ENCODE peak calls at places on chromosomes 7 and 10, in ten cellular contexts. One of them, this sample, is unnamed.

GRCh38 chr7:150453186-150453585 is 2.8 kb downstream of the GIMAP8 start:
- DNase-seq in astrocyte: no peak
- DNase-seq in hepatocyte: no peak
- DNase-seq in HCT116: no peak
- DNase-seq in fibroblast of lung: no peak
- DNase-seq in osteoblast: no peak
- DNase-seq in neuronal stem cell: no peak
- DNase-seq in PC-9: no peak
- DNase-seq in GM23248: no peak
- DNase-seq in DND-41: no peak
- DNase-seq in this sample: no peak

GRCh38 chr10:125157473-125157865 is 2.9 kb downstream of the CTBP2 start:
- DNase-seq in astrocyte: no peak
- DNase-seq in hepatocyte: no peak
- DNase-seq in HCT116: no peak
- DNase-seq in fibroblast of lung: peak; percentile 30
- DNase-seq in osteoblast: peak; percentile 66
- DNase-seq in neuronal stem cell: no peak
- DNase-seq in PC-9: no peak
- DNase-seq in GM23248: peak; percentile 33
- DNase-seq in DND-41: no peak
- DNase-seq in this sample: no peak

GRCh38 chr10:96512997-96513685 is 585 bp downstream of the TLL2 start:
- DNase-seq in astrocyte: no peak
- DNase-seq in hepatocyte: peak; percentile 42
- DNase-seq in HCT116: no peak
- DNase-seq in fibroblast of lung: peak; percentile 35
- DNase-seq in osteoblast: peak; percentile 77
- DNase-seq in neuronal stem cell: no peak
- DNase-seq in PC-9: no peak
- DNase-seq in GM23248: peak; percentile 63
- DNase-seq in DND-41: peak; percentile 83
- DNase-seq in this sample: no peak

GRCh38 chr10:44395396-44395795 is 10.5 kb upstream of the CXCL12 start:
- DNase-seq in astrocyte: no peak
- DNase-seq in hepatocyte: no peak
- DNase-seq in HCT116: no peak
- DNase-seq in fibroblast of lung: no peak
- DNase-seq in osteoblast: peak; percentile 22
- DNase-seq in neuronal stem cell: no peak
- DNase-seq in PC-9: no peak
- DNase-seq in GM23248: no peak
- DNase-seq in DND-41: no peak
- DNase-seq in this sample: no peak

GRCh38 chr10:98394855-98395440 is 20.0 kb downstream of the PYROXD2 start:
- DNase-seq in astrocyte: no peak
- DNase-seq in hepatocyte: no peak
- DNase-seq in HCT116: no peak
- DNase-seq in fibroblast of lung: no peak
- DNase-seq in osteoblast: no peak
- DNase-seq in neuronal stem cell: no peak
- DNase-seq in PC-9: no peak
- DNase-seq in GM23248: peak; percentile 18
- DNase-seq in DND-41: no peak
- DNase-seq in this sample: no peak

GRCh38 chr10:86824151-86824550 is 67.7 kb downstream of the BMPR1A start:
- DNase-seq in astrocyte: no peak
- DNase-seq in hepatocyte: no peak
- DNase-seq in HCT116: no peak
- DNase-seq in fibroblast of lung: no peak
- DNase-seq in osteoblast: no peak
- DNase-seq in neuronal stem cell: no peak
- DNase-seq in PC-9: no peak
- DNase-seq in GM23248: no peak
- DNase-seq in DND-41: no peak
- DNase-seq in this sample: peak; percentile 11

GRCh38 chr10:15238553-15239335 is 70.3 kb upstream of the NMT2 start:
- DNase-seq in astrocyte: peak; percentile 73
- DNase-seq in hepatocyte: no peak
- DNase-seq in HCT116: no peak
- DNase-seq in fibroblast of lung: no peak
- DNase-seq in osteoblast: no peak
- DNase-seq in neuronal stem cell: no peak
- DNase-seq in PC-9: no peak
- DNase-seq in GM23248: peak; percentile 60
- DNase-seq in DND-41: no peak
- DNase-seq in this sample: no peak

GRCh38 chr10:126458453-126458852 is 70.2 kb upstream of the ADAM12 start:
- DNase-seq in astrocyte: peak; percentile 39
- DNase-seq in hepatocyte: no peak
- DNase-seq in HCT116: no peak
- DNase-seq in fibroblast of lung: peak; percentile 91
- DNase-seq in osteoblast: no peak
- DNase-seq in neuronal stem cell: no peak
- DNase-seq in PC-9: peak; percentile 43
- DNase-seq in GM23248: peak; percentile 56
- DNase-seq in DND-41: no peak
- DNase-seq in this sample: no peak

GRCh38 chr10:44703241-44704155 is 207.6 kb upstream of the TMEM72 start:
- DNase-seq in astrocyte: peak; percentile 89
- DNase-seq in hepatocyte: no peak
- DNase-seq in HCT116: no peak
- DNase-seq in fibroblast of lung: peak; percentile 29
- DNase-seq in osteoblast: no peak
- DNase-seq in neuronal stem cell: no peak
- DNase-seq in PC-9: no peak
- DNase-seq in GM23248: peak; percentile 74
- DNase-seq in DND-41: no peak
- DNase-seq in this sample: no peak

GRCh38 chr7:109529712-109530111 is 960.0 kb downstream of the DNAJB9 start:
- DNase-seq in astrocyte: no peak
- DNase-seq in hepatocyte: no peak
- DNase-seq in HCT116: no peak
- DNase-seq in fibroblast of lung: no peak
- DNase-seq in osteoblast: no peak
- DNase-seq in neuronal stem cell: no peak
- DNase-seq in PC-9: no peak
- DNase-seq in GM23248: no peak
- DNase-seq in DND-41: no peak
- DNase-seq in this sample: no peak

GRCh38 chr7:114949227-114949626 is 27.3 kb downstream of the MDFIC start:
- DNase-seq in astrocyte: peak; percentile 71
- DNase-seq in hepatocyte: no peak
- DNase-seq in HCT116: no peak
- DNase-seq in fibroblast of lung: peak; percentile 33
- DNase-seq in osteoblast: peak; percentile 35
- DNase-seq in neuronal stem cell: no peak
- DNase-seq in PC-9: no peak
- DNase-seq in GM23248: no peak
- DNase-seq in DND-41: no peak
- DNase-seq in this sample: no peak

GRCh38 chr10:8238989-8239388 is 184.5 kb downstream of the GATA3 start:
- DNase-seq in astrocyte: no peak
- DNase-seq in hepatocyte: no peak
- DNase-seq in HCT116: no peak
- DNase-seq in fibroblast of lung: no peak
- DNase-seq in osteoblast: no peak
- DNase-seq in neuronal stem cell: no peak
- DNase-seq in PC-9: no peak
- DNase-seq in GM23248: no peak
- DNase-seq in DND-41: no peak
- DNase-seq in this sample: no peak

DNA sequence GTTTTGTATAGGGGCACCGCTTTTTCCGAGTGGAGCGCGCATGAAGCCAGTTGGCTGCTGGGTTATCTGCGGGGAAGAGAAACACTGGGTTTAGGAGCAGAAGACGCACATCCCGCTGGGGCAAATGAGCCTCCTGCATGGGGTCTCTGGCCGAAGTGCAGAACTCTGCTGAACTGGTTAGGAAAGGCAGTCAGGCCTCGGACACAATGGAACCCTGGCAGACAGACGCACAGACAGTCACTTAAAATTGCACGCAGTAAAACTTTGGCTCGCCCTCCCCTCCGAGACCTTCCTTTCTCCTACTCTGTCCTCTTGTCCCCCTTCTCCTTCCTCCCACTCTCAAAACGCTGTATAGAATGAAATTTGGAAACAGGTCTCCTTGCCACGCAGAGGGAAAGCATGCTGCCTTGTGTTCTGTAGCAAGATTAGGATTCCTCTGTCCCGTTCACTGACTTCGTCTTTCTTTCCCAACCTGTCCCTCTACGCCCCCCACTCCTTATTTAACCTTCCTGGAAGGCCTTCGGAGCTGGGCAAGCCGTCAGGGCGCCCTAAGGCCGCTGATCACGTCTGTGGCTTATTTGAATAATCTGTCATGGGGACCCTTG is 1.5 kb downstream of the HOXA9 start:
- DNase-seq in astrocyte: no peak
- DNase-seq in hepatocyte: no peak
- DNase-seq in HCT116: no peak
- DNase-seq in fibroblast of lung: no peak
- DNase-seq in osteoblast: peak; percentile 91
- DNase-seq in neuronal stem cell: no peak
- DNase-seq in PC-9: no peak
- DNase-seq in GM23248: peak; percentile 42
- DNase-seq in DND-41: no peak
- DNase-seq in this sample: peak; percentile 27
- H2AFZ ChIP-seq in astrocyte: no peak overlapping the region
- H2AFZ ChIP-seq in hepatocyte: no peak overlapping the region
- H2AFZ ChIP-seq in HCT116: no peak overlapping the region
- H2AFZ ChIP-seq in fibroblast of lung: no peak overlapping the region
- H2AFZ ChIP-seq in osteoblast: no peak overlapping the region
- H2AFZ ChIP-seq in neuronal stem cell: peak overlapping the region; percentile 73
- H2AFZ ChIP-seq in PC-9: no peak overlapping the region
- H2AFZ ChIP-seq in GM23248: no peak overlapping the region
- H2AFZ ChIP-seq in DND-41: peak overlapping the region; percentile 16
- H2AFZ ChIP-seq in this sample: peak overlapping the region; percentile 92

DNA sequence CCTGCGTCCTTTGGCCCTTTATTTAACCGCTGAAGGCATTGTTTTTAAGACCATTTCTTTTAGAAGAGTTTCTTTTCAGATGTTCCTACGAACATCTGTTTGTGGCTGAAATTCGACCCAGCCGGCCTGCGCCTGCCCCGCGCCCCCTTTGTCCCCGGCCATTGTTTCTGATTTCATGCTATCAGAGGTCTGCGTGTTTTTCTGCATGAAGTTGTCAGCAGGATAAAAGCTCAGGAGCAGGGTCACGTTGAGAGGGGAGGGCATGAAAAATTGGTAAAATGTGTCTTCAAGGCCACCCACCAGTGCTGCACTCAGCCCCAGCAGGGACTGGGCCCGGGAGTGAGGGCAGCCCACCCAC is 43.1 kb downstream of the NKX6-2 start:
- DNase-seq in astrocyte: no peak
- DNase-seq in hepatocyte: no peak
- DNase-seq in HCT116: no peak
- DNase-seq in fibroblast of lung: no peak
- DNase-seq in osteoblast: no peak
- DNase-seq in neuronal stem cell: peak; percentile 52
- DNase-seq in PC-9: no peak
- DNase-seq in GM23248: no peak
- DNase-seq in DND-41: no peak
- DNase-seq in this sample: no peak
- H3K4me1 ChIP-seq in astrocyte: peaks cover 28% of the 10 kb centered on the region
- H3K4me1 ChIP-seq in hepatocyte: no peaks in the 10 kb centered on the region
- H3K4me1 ChIP-seq in HCT116: no peaks in the 10 kb centered on the region
- H3K4me1 ChIP-seq in fibroblast of lung: no peaks in the 10 kb centered on the region
- H3K4me1 ChIP-seq in osteoblast: peaks cover 7% of the 10 kb centered on the region
- H3K4me1 ChIP-seq in neuronal stem cell: peaks cover 43% of the 10 kb centered on the region
- H3K4me1 ChIP-seq in PC-9: no peaks in the 10 kb centered on the region
- H3K4me1 ChIP-seq in GM23248: peaks cover 7% of the 10 kb centered on the region
- H3K4me1 ChIP-seq in DND-41: no peaks in the 10 kb centered on the region
- H3K4me1 ChIP-seq in this sample: no peaks in the 10 kb centered on the region

GRCh38 chr7:99677013-99677412 is 2.8 kb downstream of the CYP3A5 start:
- DNase-seq in astrocyte: no peak
- DNase-seq in hepatocyte: no peak
- DNase-seq in HCT116: no peak
- DNase-seq in fibroblast of lung: no peak
- DNase-seq in osteoblast: peak; percentile 53
- DNase-seq in neuronal stem cell: no peak
- DNase-seq in PC-9: no peak
- DNase-seq in GM23248: peak; percentile 15
- DNase-seq in DND-41: no peak
- DNase-seq in this sample: no peak

GRCh38 chr7:99674995-99675742 is 4.6 kb downstream of the CYP3A5 start:
- DNase-seq in astrocyte: no peak
- DNase-seq in hepatocyte: no peak
- DNase-seq in HCT116: no peak
- DNase-seq in fibroblast of lung: no peak
- DNase-seq in osteoblast: no peak
- DNase-seq in neuronal stem cell: no peak
- DNase-seq in PC-9: no peak
- DNase-seq in GM23248: peak; percentile 6
- DNase-seq in DND-41: no peak
- DNase-seq in this sample: no peak

GRCh38 chr7:99679032-99679399 is 780 bp downstream of the CYP3A5 start:
- DNase-seq in astrocyte: no peak
- DNase-seq in hepatocyte: peak; percentile 77
- DNase-seq in HCT116: peak; percentile 49
- DNase-seq in fibroblast of lung: peak; percentile 17
- DNase-seq in osteoblast: no peak
- DNase-seq in neuronal stem cell: no peak
- DNase-seq in PC-9: peak; percentile 49
- DNase-seq in GM23248: peak; percentile 17
- DNase-seq in DND-41: no peak
- DNase-seq in this sample: peak; percentile 40

GRCh38 chr7:99679400-99680191 is at the start of gene CYP3A5:
- DNase-seq in astrocyte: no peak
- DNase-seq in hepatocyte: peak; percentile 78
- DNase-seq in HCT116: peak; percentile 24
- DNase-seq in fibroblast of lung: peak; percentile 58
- DNase-seq in osteoblast: no peak
- DNase-seq in neuronal stem cell: no peak
- DNase-seq in PC-9: peak; percentile 12
- DNase-seq in GM23248: peak; percentile 26
- DNase-seq in DND-41: no peak
- DNase-seq in this sample: no peak

GRCh38 chr7:99677646-99678045 is 2.1 kb downstream of the CYP3A5 start:
- DNase-seq in astrocyte: no peak
- DNase-seq in hepatocyte: no peak
- DNase-seq in HCT116: no peak
- DNase-seq in fibroblast of lung: no peak
- DNase-seq in osteoblast: no peak
- DNase-seq in neuronal stem cell: no peak
- DNase-seq in PC-9: no peak
- DNase-seq in GM23248: no peak
- DNase-seq in DND-41: no peak
- DNase-seq in this sample: no peak
- H3K4me3 ChIP-seq in astrocyte: no peak overlapping the region
- H3K4me3 ChIP-seq in hepatocyte: no peak overlapping the region
- H3K4me3 ChIP-seq in HCT116: no peak overlapping the region
- H3K4me3 ChIP-seq in fibroblast of lung: no peak overlapping the region
- H3K4me3 ChIP-seq in osteoblast: no peak overlapping the region
- H3K4me3 ChIP-seq in neuronal stem cell: no peak overlapping the region
- H3K4me3 ChIP-seq in PC-9: no peak overlapping the region
- H3K4me3 ChIP-seq in GM23248: no peak overlapping the region
- H3K4me3 ChIP-seq in DND-41: no peak overlapping the region
- H3K4me3 ChIP-seq in this sample: no peak overlapping the region

DNA sequence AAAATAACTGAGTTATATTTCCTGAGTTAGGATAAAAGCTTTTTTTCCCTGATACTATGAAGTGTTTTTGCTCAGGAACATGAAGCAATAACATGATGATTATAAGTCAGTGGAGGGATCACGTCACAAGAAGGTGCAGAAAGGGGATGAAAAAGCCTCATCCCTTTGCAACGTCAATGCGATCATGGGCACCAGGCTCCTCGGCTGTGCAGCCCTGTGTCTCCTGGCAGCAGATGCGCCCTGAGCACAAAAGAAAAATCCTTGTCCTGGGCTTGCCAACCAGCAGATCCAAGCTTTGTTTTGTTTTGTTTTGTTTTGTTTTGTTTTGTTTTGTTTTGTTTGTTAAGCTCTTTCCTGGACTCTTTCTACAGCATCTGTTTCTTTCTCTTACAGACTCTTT is 103.5 kb upstream of the PRSS1 start:
- DNase-seq in astrocyte: no peak
- DNase-seq in hepatocyte: no peak
- DNase-seq in HCT116: no peak
- DNase-seq in fibroblast of lung: no peak
- DNase-seq in osteoblast: no peak
- DNase-seq in neuronal stem cell: no peak
- DNase-seq in PC-9: no peak
- DNase-seq in GM23248: peak; percentile 10
- DNase-seq in DND-41: no peak
- DNase-seq in this sample: no peak
- H2AFZ ChIP-seq in astrocyte: no peak overlapping the region
- H2AFZ ChIP-seq in hepatocyte: no peak overlapping the region
- H2AFZ ChIP-seq in HCT116: no peak overlapping the region
- H2AFZ ChIP-seq in fibroblast of lung: no peak overlapping the region
- H2AFZ ChIP-seq in osteoblast: no peak overlapping the region
- H2AFZ ChIP-seq in neuronal stem cell: no peak overlapping the region
- H2AFZ ChIP-seq in PC-9: peak overlapping the region; percentile 53
- H2AFZ ChIP-seq in GM23248: no peak overlapping the region
- H2AFZ ChIP-seq in DND-41: no peak overlapping the region
- H2AFZ ChIP-seq in this sample: no peak overlapping the region

This sample was measured in mammary epithelial cell.